ENCODE peak calls at places on chromosomes 5 and 9, in five cellular contexts. G is H1, R is HepG2, P is hepatocyte, L is mammary epithelial cell. S is an unnamed sample.

GRCh38 chr9:134161647-134162046 is 2.7 kb downstream of the RNU6ATAC start:
- DNase-seq in G (no peak), R (no peak), P (no peak), L (no peak), S (no peak)

GRCh38 chr9:17318821-17319320 is 184.0 kb downstream of the CNTLN start:
- DNase-seq in G (no peak), R (no peak), P (no peak), L (peak), S (no peak)

GRCh38 chr5:126508251-126508961 is 85.2 kb downstream of the GRAMD2B start:
- DNase-seq in G (no peak), R (no peak), P (no peak), L (no peak), S (no peak)

GRCh38 chr9:124300312-124300711 is 42.6 kb downstream of the NEK6 start:
- DNase-seq in G (no peak), R (no peak), P (no peak), L (no peak), S (no peak)

GRCh38 chr5:2217219-2217618 is 334.5 kb upstream of the IRX4 start:
- DNase-seq in G (no peak), R (no peak), P (no peak), L (no peak), S (no peak)

GRCh38 chr5:11222169-11222568 is 461.1 kb upstream of the DAP start:
- DNase-seq in G (no peak), R (no peak), P (no peak), L (peak), S (no peak)

GRCh38 chr9:115106001-115106400 is 12.0 kb downstream of the TNC start:
- DNase-seq in G (no peak), R (peak), P (peak), L (no peak), S (no peak)

GRCh38 chr9:136954270-136955083 is 2.4 kb downstream of the LCN12 start:
- DNase-seq in G (no peak), R (no peak), P (no peak), L (no peak), S (no peak)

GRCh38 chr9:6616976-6617375 is 28.6 kb downstream of the GLDC start:
- DNase-seq in G (no peak), R (no peak), P (no peak), L (no peak), S (no peak)

GRCh38 chr5:169757016-169757415 is 119.9 kb downstream of the DOCK2 start:
- DNase-seq in G (no peak), R (no peak), P (no peak), L (no peak), S (no peak)

GRCh38 chr5:24791326-24791725 is 146.5 kb upstream of the CDH10 start:
- DNase-seq in G (no peak), R (no peak), P (no peak), L (no peak), S (no peak)

GRCh38 chr9:134835455-134835854 is 45.2 kb upstream of the FCN2 start:
- DNase-seq in G (no peak), R (no peak), P (no peak), L (no peak), S (no peak)

GRCh38 chr9:82513242-82513750 is 524.7 kb downstream of the SPATA31D1 start:
- DNase-seq in G (no peak), R (no peak), P (no peak), L (no peak), S (no peak)

GRCh38 chr5:80852331-80853245 is 107.6 kb upstream of the RASGRF2 start:
- DNase-seq in G (no peak), R (peak), P (no peak), L (no peak), S (no peak)

DNA sequence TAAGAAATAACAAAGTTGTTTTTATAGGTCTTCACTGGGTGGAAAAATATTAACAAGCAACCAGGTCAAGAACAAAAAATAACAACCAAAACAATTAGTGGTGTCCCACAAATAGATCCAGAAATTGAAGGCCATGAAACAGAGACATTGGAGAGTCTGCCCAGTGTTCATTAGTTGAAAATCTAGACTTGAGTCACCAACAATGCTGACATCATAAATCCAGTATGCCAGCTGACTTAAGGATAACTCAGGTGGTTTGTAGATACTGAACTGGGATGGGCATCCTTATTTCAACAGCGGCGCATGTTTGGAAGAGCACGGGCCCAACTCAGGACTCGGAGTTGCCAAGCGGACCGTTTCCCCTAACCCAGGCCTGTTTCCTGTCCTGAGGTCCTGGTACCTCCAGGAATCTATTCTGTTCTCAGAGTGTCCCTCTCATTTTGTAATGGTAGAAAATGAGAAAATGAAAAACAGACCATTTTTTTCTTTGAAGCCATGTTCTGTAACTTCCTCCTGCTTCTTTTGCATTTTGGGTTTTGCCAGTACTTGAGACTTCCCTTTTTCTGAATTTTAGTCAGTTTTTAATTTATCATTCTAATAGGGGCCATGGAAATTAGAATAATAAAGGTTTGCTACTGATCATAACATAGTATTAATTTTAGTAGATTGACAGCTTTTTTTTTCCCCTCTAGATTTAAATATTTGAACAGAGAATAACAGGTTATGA is 80.5 kb upstream of the TNFAIP8 start:
- DNase-seq in G (no peak), R (no peak), P (peak), L (peak), S (no peak)
- H2AFZ ChIP-seq in G (no peak), R (no peak), P (no peak), L (no peak), S (no peak)

GRCh38 chr5:34035732-34036131 is 7.3 kb downstream of the C1QTNF3 start:
- DNase-seq in G (no peak), R (peak), P (no peak), L (no peak), S (no peak)
- H2AFZ ChIP-seq in G (no peak), R (no peak), P (no peak), L (no peak), S (no peak)

DNA sequence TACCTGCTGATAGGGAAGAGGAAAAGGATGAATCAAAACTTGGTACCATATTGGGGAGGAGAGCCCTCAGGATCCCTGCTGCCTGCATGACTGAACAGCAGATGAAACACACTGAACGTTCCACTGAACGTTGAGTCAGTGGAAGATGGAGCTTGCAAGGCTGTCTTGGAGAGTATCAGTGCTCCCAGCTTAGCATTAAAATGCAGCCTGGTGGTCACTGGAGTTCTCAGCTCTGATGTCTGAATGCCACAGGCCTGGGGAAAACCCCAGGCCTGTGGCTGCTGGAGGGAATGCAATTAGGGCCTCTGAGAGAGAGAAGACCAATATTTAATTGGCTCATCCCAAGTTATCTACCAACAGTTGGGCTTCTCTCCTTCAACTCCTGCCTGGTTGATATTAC is 54.5 kb downstream of the PDE4D start:
- DNase-seq in G (no peak), R (no peak), P (no peak), L (no peak), S (no peak)
- H2AFZ ChIP-seq in G (no peak), R (no peak), P (no peak), L (no peak), S (no peak)

GRCh38 chr5:156819967-156820581 is 30.0 kb upstream of the PPP1R2B start:
- DNase-seq in G (no peak), R (no peak), P (no peak), L (no peak), S (no peak)
- H2AFZ ChIP-seq in G (peak), R (no peak), P (no peak), L (no peak), S (no peak)

GRCh38 chr9:72150172-72150571 is 932 bp downstream of the GDA start:
- DNase-seq in G (no peak), R (no peak), P (no peak), L (no peak), S (no peak)

GRCh38 chr9:72150653-72151052 is 1.4 kb downstream of the GDA start:
- DNase-seq in G (no peak), R (no peak), P (no peak), L (no peak), S (no peak)

GRCh38 chr9:72151099-72151498 is 1.9 kb downstream of the GDA start:
- DNase-seq in G (no peak), R (no peak), P (peak), L (no peak), S (no peak)

GRCh38 chr9:72147676-72148075 is 1.6 kb upstream of the GDA start:
- DNase-seq in G (no peak), R (no peak), P (no peak), L (no peak), S (no peak)

GRCh38 chr9:72149231-72149975 is at the start of gene GDA:
- DNase-seq in G (peak), R (no peak), P (peak), L (peak), S (no peak)
- H2AFZ ChIP-seq in G (peak), R (no peak), P (no peak), L (peak), S (no peak)

GRCh38 chr9:108762348-108763055 is 93.3 kb downstream of the ACTL7B start:
- DNase-seq in G (no peak), R (no peak), P (no peak), L (no peak), S (no peak)
- H2AFZ ChIP-seq in G (peak), R (peak), P (no peak), L (peak), S (no peak)

GRCh38 chr9:110921705-110922104 is 116.6 kb downstream of the LPAR1 start:
- DNase-seq in G (no peak), R (no peak), P (no peak), L (no peak), S (no peak)

GRCh38 chr9:110919609-110920008 is 118.7 kb downstream of the LPAR1 start:
- DNase-seq in G (no peak), R (no peak), P (peak), L (peak), S (no peak)

GRCh38 chr9:110926828-110927227 is 111.4 kb downstream of the LPAR1 start:
- DNase-seq in G (no peak), R (no peak), P (no peak), L (no peak), S (no peak)

GRCh38 chr9:110922145-110922544 is 116.1 kb downstream of the LPAR1 start:
- DNase-seq in G (no peak), R (no peak), P (no peak), L (no peak), S (no peak)

DNA sequence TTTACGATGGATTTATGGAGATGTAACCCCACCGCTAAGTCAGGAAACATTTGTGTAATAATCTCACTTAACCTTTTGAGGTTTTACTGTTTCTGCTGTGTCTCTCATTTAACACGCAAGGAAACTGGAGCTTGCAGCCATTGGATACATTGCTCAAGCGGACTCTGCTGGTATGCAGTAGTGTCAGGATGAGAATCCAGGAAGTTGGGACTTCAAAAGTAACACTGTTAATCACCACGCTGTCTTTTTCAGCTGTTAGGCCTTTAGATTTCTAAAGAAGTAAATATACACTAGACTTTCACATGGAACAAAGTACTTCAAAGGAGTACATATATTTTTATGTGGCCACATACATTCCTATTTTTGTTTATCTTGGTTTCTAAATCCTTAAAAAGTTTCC is 114.7 kb downstream of the LPAR1 start:
- DNase-seq in G (no peak), R (no peak), P (peak), L (no peak), S (no peak)
- H2AFZ ChIP-seq in G (no peak), R (no peak), P (no peak), L (no peak), S (no peak)

DNA sequence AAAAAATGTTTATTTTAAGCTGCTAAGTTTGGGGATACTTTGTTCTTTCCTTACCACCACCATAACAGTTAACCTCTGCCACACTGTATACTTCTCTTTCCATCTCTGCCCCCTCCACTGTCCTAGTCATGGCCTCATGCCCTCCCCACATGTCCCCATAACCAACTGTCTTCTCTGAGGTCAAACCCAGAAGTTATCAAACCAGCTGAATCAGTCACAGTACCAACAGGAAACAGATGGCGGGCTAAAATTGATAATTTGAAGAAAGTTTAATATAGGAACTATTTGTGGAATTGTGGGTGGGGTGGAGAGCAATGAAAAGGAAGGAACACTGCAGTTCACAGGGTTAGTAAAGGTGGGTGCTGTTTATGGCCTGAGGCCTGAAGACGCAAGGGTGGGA is 5.7 kb upstream of the DCTN4 start:
- DNase-seq in G (no peak), R (no peak), P (no peak), L (no peak), S (no peak)
- H2AFZ ChIP-seq in G (no peak), R (peak), P (peak), L (no peak), S (no peak)

DNA sequence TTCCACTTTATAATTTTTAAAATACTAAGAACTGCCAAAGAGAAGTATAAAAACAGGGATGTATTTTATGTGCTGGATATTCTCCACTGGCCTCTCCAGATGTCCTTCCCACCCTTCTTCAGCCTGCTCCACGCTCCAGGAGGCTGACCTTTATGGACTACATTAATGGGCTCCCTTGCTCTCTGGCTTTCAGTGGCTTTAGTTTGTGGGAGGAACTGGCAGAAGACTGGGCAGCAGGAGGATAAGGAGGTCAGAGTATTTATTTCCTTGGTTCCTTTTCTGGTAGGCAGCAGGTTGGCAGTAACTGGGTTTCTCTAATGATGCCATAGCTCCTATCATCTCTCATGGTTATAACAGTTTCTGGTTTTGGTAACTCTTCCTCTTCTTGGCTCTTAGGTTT is 133.9 kb downstream of the PAM start:
- DNase-seq in G (no peak), R (no peak), P (no peak), L (no peak), S (no peak)
- H2AFZ ChIP-seq in G (no peak), R (no peak), P (no peak), L (no peak), S (no peak)

DNA sequence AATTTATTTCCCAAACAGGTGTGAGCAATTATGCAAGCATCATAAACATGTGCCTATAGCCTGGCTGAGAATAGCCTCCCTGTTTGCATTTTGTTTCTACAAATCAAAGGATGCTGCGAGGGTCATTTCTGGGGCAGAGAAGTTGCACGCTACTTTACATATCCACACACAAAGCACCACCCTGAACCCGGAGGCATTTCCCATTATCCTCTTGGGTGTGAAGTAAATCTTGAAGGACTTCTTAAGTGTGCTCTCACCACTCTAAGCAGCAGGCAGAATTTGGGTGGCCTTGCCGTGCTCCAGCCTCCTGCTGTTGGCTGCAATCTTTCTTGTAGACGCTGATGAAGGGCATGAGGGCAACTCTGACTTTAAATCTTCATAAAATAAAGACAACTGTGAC is 124.0 kb upstream of the TLE4 start:
- DNase-seq in G (no peak), R (no peak), P (peak), L (no peak), S (no peak)
- H2AFZ ChIP-seq in G (no peak), R (no peak), P (no peak), L (no peak), S (no peak)